ENCODE peak calls at places on chromosomes 12 and 14, in eight cellular contexts. One of them, this sample, is unnamed.
A peak's percentile ranks its signal among the peaks of the same experiment; 100 is the strongest.

GRCh38 chr12:123912415-123913385 is 59.9 kb downstream of the CCDC92 start:
- DNase-seq in aorta: no peak
- DNase-seq in HFF-Myc: no peak
- DNase-seq in left ventricle myocardium inferior: no peak
- DNase-seq in lower leg skin: no peak
- DNase-seq in lower lobe of right lung: no peak
- DNase-seq in psoas muscle: no peak
- DNase-seq in upper lobe of left lung: no peak
- DNase-seq in this sample: no peak

GRCh38 chr12:93825501-93825888 is 148.3 kb downstream of the CRADD start:
- DNase-seq in aorta: no peak
- DNase-seq in lower lobe of right lung: no peak
- DNase-seq in upper lobe of left lung: no peak
- DNase-seq in left ventricle myocardium inferior: no peak
- DNase-seq in HFF-Myc: no peak
- DNase-seq in psoas muscle: no peak
- DNase-seq in lower leg skin: no peak
- DNase-seq in this sample: no peak

GRCh38 chr14:43140453-43140852 is 1366.6 kb downstream of the FSCB start:
- DNase-seq in psoas muscle: no peak
- DNase-seq in aorta: no peak
- DNase-seq in left ventricle myocardium inferior: no peak
- DNase-seq in lower leg skin: no peak
- DNase-seq in HFF-Myc: no peak
- DNase-seq in upper lobe of left lung: no peak
- DNase-seq in lower lobe of right lung: no peak
- DNase-seq in this sample: no peak

GRCh38 chr14:90543876-90544275 is 147.0 kb downstream of the CALM1 start:
- DNase-seq in psoas muscle: no peak
- DNase-seq in HFF-Myc: no peak
- DNase-seq in lower leg skin: no peak
- DNase-seq in upper lobe of left lung: no peak
- DNase-seq in aorta: peak; percentile 67
- DNase-seq in lower lobe of right lung: peak; percentile 27
- DNase-seq in left ventricle myocardium inferior: no peak
- DNase-seq in this sample: no peak

GRCh38 chr14:104250175-104250574 is 111.8 kb downstream of the KIF26A start:
- DNase-seq in psoas muscle: no peak
- DNase-seq in upper lobe of left lung: no peak
- DNase-seq in lower lobe of right lung: peak; percentile 29
- DNase-seq in lower leg skin: no peak
- DNase-seq in HFF-Myc: no peak
- DNase-seq in left ventricle myocardium inferior: no peak
- DNase-seq in aorta: no peak
- DNase-seq in this sample: no peak

GRCh38 chr14:59847711-59848110 is 22.9 kb downstream of the RTN1 start:
- DNase-seq in upper lobe of left lung: no peak
- DNase-seq in lower leg skin: no peak
- DNase-seq in lower lobe of right lung: no peak
- DNase-seq in aorta: no peak
- DNase-seq in left ventricle myocardium inferior: no peak
- DNase-seq in psoas muscle: no peak
- DNase-seq in HFF-Myc: no peak
- DNase-seq in this sample: no peak

GRCh38 chr14:96461950-96462798 is 40.0 kb upstream of the PAPOLA start:
- DNase-seq in lower leg skin: no peak
- DNase-seq in psoas muscle: no peak
- DNase-seq in upper lobe of left lung: no peak
- DNase-seq in aorta: no peak
- DNase-seq in HFF-Myc: no peak
- DNase-seq in left ventricle myocardium inferior: no peak
- DNase-seq in lower lobe of right lung: no peak
- DNase-seq in this sample: peak; percentile 60

GRCh38 chr12:100913872-100914600 is 119.5 kb downstream of the ANO4 start:
- DNase-seq in left ventricle myocardium inferior: no peak
- DNase-seq in upper lobe of left lung: no peak
- DNase-seq in HFF-Myc: no peak
- DNase-seq in psoas muscle: no peak
- DNase-seq in lower lobe of right lung: no peak
- DNase-seq in lower leg skin: no peak
- DNase-seq in aorta: no peak
- DNase-seq in this sample: no peak

GRCh38 chr14:36660736-36661505 is 739 bp upstream of the PAX9 start:
- DNase-seq in lower lobe of right lung: no peak
- DNase-seq in HFF-Myc: no peak
- DNase-seq in psoas muscle: no peak
- DNase-seq in upper lobe of left lung: peak; percentile 72
- DNase-seq in lower leg skin: no peak
- DNase-seq in left ventricle myocardium inferior: no peak
- DNase-seq in aorta: peak; percentile 71
- DNase-seq in this sample: no peak
- H3K4me3 ChIP-seq in lower lobe of right lung: peak overlapping the region; percentile 43
- H3K4me3 ChIP-seq in HFF-Myc: no peak overlapping the region
- H3K4me3 ChIP-seq in psoas muscle: peak overlapping the region; percentile 60
- H3K4me3 ChIP-seq in upper lobe of left lung: peak overlapping the region; percentile 37
- H3K4me3 ChIP-seq in lower leg skin: no peak overlapping the region
- H3K4me3 ChIP-seq in left ventricle myocardium inferior: peak overlapping the region; percentile 57
- H3K4me3 ChIP-seq in aorta: peak overlapping the region; percentile 18
- H3K4me3 ChIP-seq in this sample: peak overlapping the region; percentile 76

DNA sequence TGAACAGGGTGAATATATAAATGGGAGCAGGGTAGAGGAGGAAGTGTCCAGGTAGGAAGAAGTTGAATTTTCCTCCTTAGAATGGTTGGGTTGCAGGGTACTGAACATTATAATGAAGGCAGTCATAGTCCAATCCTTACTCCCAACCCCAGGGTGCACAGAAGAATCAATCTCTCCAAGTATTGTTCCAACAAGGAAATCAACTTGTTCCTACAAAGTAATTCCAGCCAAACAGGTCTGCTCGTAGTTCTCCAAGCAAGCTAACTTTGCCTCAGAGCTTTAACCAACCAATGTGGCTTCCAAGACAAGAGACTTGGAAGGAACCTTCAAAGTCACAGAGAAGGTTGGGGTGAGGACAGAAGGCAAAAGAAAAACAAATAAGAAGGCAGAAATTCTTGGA is 527.2 kb downstream of the MED13L start:
- DNase-seq in left ventricle myocardium inferior: no peak
- DNase-seq in HFF-Myc: no peak
- DNase-seq in psoas muscle: no peak
- DNase-seq in lower lobe of right lung: no peak
- DNase-seq in aorta: no peak
- DNase-seq in upper lobe of left lung: no peak
- DNase-seq in lower leg skin: no peak
- DNase-seq in this sample: no peak
- H3K4me3 ChIP-seq in left ventricle myocardium inferior: no peak overlapping the region
- H3K4me3 ChIP-seq in HFF-Myc: no peak overlapping the region
- H3K4me3 ChIP-seq in psoas muscle: no peak overlapping the region
- H3K4me3 ChIP-seq in lower lobe of right lung: no peak overlapping the region
- H3K4me3 ChIP-seq in aorta: no peak overlapping the region
- H3K4me3 ChIP-seq in upper lobe of left lung: no peak overlapping the region
- H3K4me3 ChIP-seq in lower leg skin: no peak overlapping the region
- H3K4me3 ChIP-seq in this sample: no peak overlapping the region

GRCh38 chr12:104505095-104505819 is 48.5 kb downstream of the CHST11 start:
- DNase-seq in psoas muscle: no peak
- DNase-seq in lower leg skin: no peak
- DNase-seq in upper lobe of left lung: no peak
- DNase-seq in HFF-Myc: no peak
- DNase-seq in lower lobe of right lung: no peak
- DNase-seq in left ventricle myocardium inferior: no peak
- DNase-seq in aorta: no peak
- DNase-seq in this sample: no peak
- H3K4me3 ChIP-seq in psoas muscle: no peak overlapping the region
- H3K4me3 ChIP-seq in lower leg skin: no peak overlapping the region
- H3K4me3 ChIP-seq in upper lobe of left lung: no peak overlapping the region
- H3K4me3 ChIP-seq in HFF-Myc: no peak overlapping the region
- H3K4me3 ChIP-seq in lower lobe of right lung: no peak overlapping the region
- H3K4me3 ChIP-seq in left ventricle myocardium inferior: no peak overlapping the region
- H3K4me3 ChIP-seq in aorta: no peak overlapping the region
- H3K4me3 ChIP-seq in this sample: no peak overlapping the region

DNA sequence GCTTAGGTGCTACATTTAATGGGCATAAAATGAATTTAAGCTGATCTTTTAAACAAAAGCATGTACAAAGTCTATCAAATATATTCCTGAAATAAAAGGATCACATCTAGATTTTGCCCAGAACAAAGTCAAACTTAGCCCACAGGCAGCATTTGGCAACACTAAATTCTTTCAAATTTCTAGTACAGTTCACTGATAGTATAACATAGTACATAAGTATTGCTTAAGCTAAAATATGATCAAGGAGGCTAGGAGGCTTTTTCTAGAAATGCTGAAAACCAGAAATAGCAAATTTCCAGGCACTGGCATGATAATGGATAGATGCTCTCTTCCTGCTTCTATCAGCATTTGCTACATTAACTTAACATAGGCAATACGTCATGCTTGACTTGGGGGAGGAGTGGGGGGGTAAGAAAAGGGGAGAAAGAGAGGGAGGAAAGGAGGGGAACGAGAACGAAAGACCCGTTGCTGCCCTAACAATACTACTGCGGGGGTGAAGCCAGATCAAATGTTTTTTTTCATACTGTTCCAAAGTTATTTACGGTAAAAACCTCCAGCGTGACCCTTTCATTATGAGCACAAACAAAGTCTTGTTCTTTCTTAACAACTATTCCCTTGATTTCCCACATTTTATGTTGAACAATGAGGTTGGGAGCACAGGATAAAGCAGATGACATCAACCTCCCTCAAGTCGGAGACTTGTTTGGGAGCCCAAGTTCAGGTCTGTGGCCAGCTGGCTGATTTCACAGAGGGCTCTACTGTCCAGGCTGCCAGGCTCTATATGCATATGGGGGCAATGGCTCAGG is 10.6 kb downstream of the TMED10 start:
- DNase-seq in upper lobe of left lung: no peak
- DNase-seq in aorta: no peak
- DNase-seq in HFF-Myc: no peak
- DNase-seq in psoas muscle: no peak
- DNase-seq in lower lobe of right lung: no peak
- DNase-seq in lower leg skin: no peak
- DNase-seq in left ventricle myocardium inferior: no peak
- DNase-seq in this sample: no peak
- H3K4me3 ChIP-seq in upper lobe of left lung: no peak overlapping the region
- H3K4me3 ChIP-seq in aorta: no peak overlapping the region
- H3K4me3 ChIP-seq in HFF-Myc: no peak overlapping the region
- H3K4me3 ChIP-seq in psoas muscle: no peak overlapping the region
- H3K4me3 ChIP-seq in lower lobe of right lung: no peak overlapping the region
- H3K4me3 ChIP-seq in lower leg skin: no peak overlapping the region
- H3K4me3 ChIP-seq in left ventricle myocardium inferior: no peak overlapping the region
- H3K4me3 ChIP-seq in this sample: no peak overlapping the region

DNA sequence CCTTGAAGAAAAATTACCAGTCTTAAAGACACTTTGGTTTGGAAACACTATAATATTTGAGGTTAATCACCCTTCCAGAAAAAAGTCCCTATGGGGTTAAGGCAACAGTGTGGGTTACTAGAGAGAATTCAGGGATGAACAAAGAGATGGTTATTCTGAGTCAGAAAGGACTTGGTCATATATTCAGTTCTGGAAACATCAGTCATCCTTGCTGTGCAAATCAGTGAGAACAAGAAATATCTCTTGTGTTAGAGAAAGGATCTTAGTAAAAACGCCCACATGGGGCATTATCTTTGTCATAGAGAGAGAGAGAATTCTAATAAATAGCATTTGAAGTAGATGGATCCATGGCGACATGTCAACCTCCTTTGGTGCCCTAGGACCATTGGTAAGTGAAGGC is 59.4 kb upstream of the E2F7 start:
- DNase-seq in lower leg skin: no peak
- DNase-seq in aorta: no peak
- DNase-seq in upper lobe of left lung: no peak
- DNase-seq in left ventricle myocardium inferior: no peak
- DNase-seq in lower lobe of right lung: no peak
- DNase-seq in HFF-Myc: no peak
- DNase-seq in psoas muscle: no peak
- DNase-seq in this sample: no peak
- H3K4me3 ChIP-seq in lower leg skin: no peak overlapping the region
- H3K4me3 ChIP-seq in aorta: no peak overlapping the region
- H3K4me3 ChIP-seq in upper lobe of left lung: no peak overlapping the region
- H3K4me3 ChIP-seq in left ventricle myocardium inferior: no peak overlapping the region
- H3K4me3 ChIP-seq in lower lobe of right lung: no peak overlapping the region
- H3K4me3 ChIP-seq in HFF-Myc: no peak overlapping the region
- H3K4me3 ChIP-seq in psoas muscle: no peak overlapping the region
- H3K4me3 ChIP-seq in this sample: no peak overlapping the region

GRCh38 chr12:91180577-91180976 is 2.0 kb downstream of the DCN start:
- DNase-seq in lower lobe of right lung: no peak
- DNase-seq in HFF-Myc: peak; percentile 83
- DNase-seq in lower leg skin: no peak
- DNase-seq in upper lobe of left lung: no peak
- DNase-seq in aorta: no peak
- DNase-seq in left ventricle myocardium inferior: no peak
- DNase-seq in psoas muscle: no peak
- DNase-seq in this sample: no peak

GRCh38 chr12:91183565-91183964 is 948 bp upstream of the DCN start:
- DNase-seq in left ventricle myocardium inferior: no peak
- DNase-seq in lower lobe of right lung: no peak
- DNase-seq in HFF-Myc: no peak
- DNase-seq in aorta: no peak
- DNase-seq in upper lobe of left lung: no peak
- DNase-seq in psoas muscle: no peak
- DNase-seq in lower leg skin: no peak
- DNase-seq in this sample: no peak

GRCh38 chr12:91181053-91181452 is 1.6 kb downstream of the DCN start:
- DNase-seq in psoas muscle: no peak
- DNase-seq in upper lobe of left lung: no peak
- DNase-seq in lower leg skin: no peak
- DNase-seq in HFF-Myc: no peak
- DNase-seq in lower lobe of right lung: no peak
- DNase-seq in aorta: no peak
- DNase-seq in left ventricle myocardium inferior: no peak
- DNase-seq in this sample: no peak

GRCh38 chr12:91185437-91185836 is 2.8 kb upstream of the DCN start:
- DNase-seq in psoas muscle: no peak
- DNase-seq in HFF-Myc: no peak
- DNase-seq in upper lobe of left lung: no peak
- DNase-seq in lower leg skin: no peak
- DNase-seq in left ventricle myocardium inferior: no peak
- DNase-seq in lower lobe of right lung: no peak
- DNase-seq in aorta: no peak
- DNase-seq in this sample: no peak

GRCh38 chr12:91182664-91183455 is at the start of gene DCN:
- DNase-seq in upper lobe of left lung: no peak
- DNase-seq in HFF-Myc: no peak
- DNase-seq in lower leg skin: no peak
- DNase-seq in aorta: no peak
- DNase-seq in lower lobe of right lung: no peak
- DNase-seq in psoas muscle: no peak
- DNase-seq in left ventricle myocardium inferior: no peak
- DNase-seq in this sample: no peak
- H3K4me3 ChIP-seq in upper lobe of left lung: peak within 1 kb of the TSS; percentile 40
- H3K4me3 ChIP-seq in HFF-Myc: peak within 1 kb of the TSS; percentile 52
- H3K4me3 ChIP-seq in lower leg skin: no peak within 1 kb of the TSS
- H3K4me3 ChIP-seq in aorta: no peak within 1 kb of the TSS
- H3K4me3 ChIP-seq in lower lobe of right lung: peak within 1 kb of the TSS; percentile 43
- H3K4me3 ChIP-seq in psoas muscle: peak within 1 kb of the TSS; percentile 45
- H3K4me3 ChIP-seq in left ventricle myocardium inferior: peak within 1 kb of the TSS; percentile 56
- H3K4me3 ChIP-seq in this sample: no peak within 1 kb of the TSS

DNA sequence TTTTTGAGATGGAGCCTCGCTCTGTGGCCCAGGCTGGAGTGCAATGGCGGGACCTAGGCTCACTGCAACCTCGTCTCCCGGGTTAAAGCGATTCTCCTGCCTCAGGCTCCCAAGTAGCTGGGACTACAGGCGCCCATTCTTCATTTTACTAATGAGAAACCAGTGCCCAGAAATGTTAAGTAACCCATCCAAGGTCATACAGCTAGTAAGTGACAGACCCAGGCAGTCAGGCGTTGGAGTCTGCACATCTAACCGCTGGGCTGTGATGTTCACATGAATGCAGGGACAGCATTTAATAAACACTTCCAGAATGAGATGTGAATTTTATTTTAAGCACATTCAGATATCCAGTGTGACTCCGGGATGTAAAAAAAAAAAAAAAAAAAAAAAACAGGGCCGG is 1.3 kb upstream of the TRIP11 start:
- DNase-seq in lower lobe of right lung: no peak
- DNase-seq in HFF-Myc: no peak
- DNase-seq in upper lobe of left lung: no peak
- DNase-seq in left ventricle myocardium inferior: no peak
- DNase-seq in aorta: no peak
- DNase-seq in psoas muscle: no peak
- DNase-seq in lower leg skin: no peak
- DNase-seq in this sample: no peak
- H3K4me3 ChIP-seq in lower lobe of right lung: peak overlapping the region; percentile 88
- H3K4me3 ChIP-seq in HFF-Myc: peak overlapping the region; percentile 78
- H3K4me3 ChIP-seq in upper lobe of left lung: peak overlapping the region; percentile 64
- H3K4me3 ChIP-seq in left ventricle myocardium inferior: peak overlapping the region; percentile 82
- H3K4me3 ChIP-seq in aorta: no peak overlapping the region
- H3K4me3 ChIP-seq in psoas muscle: peak overlapping the region; percentile 90
- H3K4me3 ChIP-seq in lower leg skin: no peak overlapping the region
- H3K4me3 ChIP-seq in this sample: peak overlapping the region; percentile 94